ENCODE peak calls at places on chromosome 22, in eight cellular contexts. Q is NCI-H524 treated with DMSO at 0.1 percent for 48 hours; A is neural crest cell; L is iPS-NIHi11; T is PC-3; H is NCI-H1436; C is LoVo; X is activated CD8-positive, alpha-beta T cell treated with anti-CD3 and anti-CD28 coated beads, Interleukin-2, amount 10 ng/mL, durations not matched to agents 7 days and 5 days. Y is an unnamed sample.
A peak's percentile ranks its signal among the peaks of the same experiment; 100 is the strongest.

GRCh38 chr22:43197271-43197941 is 10.5 kb upstream of the TTLL12 start:
- DNase-seq in Q (no peak), A (no peak), L (no peak), T (no peak), H (no peak), C (no peak), X (no peak), Y (peak; percentile 57)

GRCh38 chr22:25013634-25014033 is 61.1 kb downstream of the KIAA1671 start:
- DNase-seq in Q (no peak), A (no peak), L (no peak), T (peak; percentile 68), H (no peak), C (peak; percentile 76), X (no peak), Y (peak; percentile 68)

GRCh38 chr22:46107089-46107664 is 43.1 kb upstream of the PPARA start:
- DNase-seq in Q (peak; percentile 25), A (no peak), L (no peak), T (no peak), H (peak; percentile 20), C (no peak), X (no peak), Y (no peak)

GRCh38 chr22:29155966-29156365 is 49.7 kb upstream of the EMID1 start:
- DNase-seq in Q (no peak), A (no peak), L (no peak), T (no peak), H (no peak), C (no peak), X (no peak), Y (no peak)

GRCh38 chr22:46619830-46620501 is at the start of gene GRAMD4:
- DNase-seq in Q (no peak), A (no peak), L (no peak), T (no peak), H (peak; percentile 20), C (no peak), X (no peak), Y (no peak)

GRCh38 chr22:17436382-17436951 is 67.2 kb downstream of the CECR2 start:
- DNase-seq in Q (no peak), A (no peak), L (no peak), T (no peak), H (no peak), C (no peak), X (no peak), Y (no peak)

GRCh38 chr22:26656896-26657851 is at the start of gene MIAT:
- DNase-seq in Q (no peak), A (peak; percentile 38), L (peak; percentile 74), T (no peak), H (peak; percentile 68), C (no peak), X (peak; percentile 87), Y (peak; percentile 40)

GRCh38 chr22:39574779-39575551 is 4.4 kb downstream of the CACNA1I start:
- DNase-seq in Q (no peak), A (no peak), L (no peak), T (peak; percentile 86), H (no peak), C (peak; percentile 65), X (no peak), Y (peak; percentile 61)

GRCh38 chr22:40485813-40486610 is 115.6 kb downstream of the SGSM3 start:
- DNase-seq in Q (no peak), A (no peak), L (no peak), T (no peak), H (no peak), C (no peak), X (no peak), Y (no peak)

GRCh38 chr22:28329582-28330073 is 350.0 kb downstream of the TTC28 start:
- DNase-seq in Q (no peak), A (no peak), L (no peak), T (no peak), H (no peak), C (no peak), X (no peak), Y (no peak)

GRCh38 chr22:35023692-35024363 is 42.1 kb upstream of the ISX start:
- DNase-seq in Q (peak; percentile 28), A (peak; percentile 92), L (peak; percentile 91), T (peak; percentile 44), H (peak; percentile 36), C (peak; percentile 47), X (peak; percentile 74), Y (peak; percentile 90)

GRCh38 chr22:24091551-24092420 is 80.7 kb downstream of the CABIN1 start:
- DNase-seq in Q (no peak), A (no peak), L (no peak), T (no peak), H (no peak), C (no peak), X (no peak), Y (no peak)

GRCh38 chr22:36510384-36510783 is 3.5 kb upstream of the FOXRED2 start:
- DNase-seq in Q (no peak), A (no peak), L (no peak), T (no peak), H (no peak), C (no peak), X (no peak), Y (no peak)

GRCh38 chr22:24189249-24190158 is 8.2 kb downstream of the SUSD2 start:
- DNase-seq in Q (peak; percentile 12), A (peak; percentile 65), L (peak; percentile 95), T (peak; percentile 69), H (no peak), C (peak; percentile 48), X (peak; percentile 73), Y (peak; percentile 81)

GRCh38 chr22:46971141-46971775 is 208.8 kb downstream of the TBC1D22A start:
- DNase-seq in Q (no peak), A (no peak), L (no peak), T (no peak), H (no peak), C (no peak), X (no peak), Y (no peak)

GRCh38 chr22:39173050-39173706 is 20.7 kb upstream of the CBX7 start:
- DNase-seq in Q (no peak), A (no peak), L (no peak), T (no peak), H (no peak), C (no peak), X (no peak), Y (no peak)

GRCh38 chr22:45218974-45219373 is 21.7 kb downstream of the KIAA0930 start:
- DNase-seq in Q (peak; percentile 56), A (no peak), L (no peak), T (no peak), H (no peak), C (no peak), X (no peak), Y (no peak)

GRCh38 chr22:45341503-45341902 is 31.8 kb downstream of the FAM118A start:
- DNase-seq in Q (no peak), A (no peak), L (no peak), T (no peak), H (no peak), C (no peak), X (peak; percentile 76), Y (no peak)

GRCh38 chr22:20973634-20974286 is 6.7 kb downstream of the AIFM3 start:
- DNase-seq in Q (no peak), A (no peak), L (no peak), T (no peak), H (no peak), C (no peak), X (no peak), Y (no peak)

GRCh38 chr22:37904572-37905533 is 1.2 kb upstream of the MICALL1 start:
- DNase-seq in Q (no peak), A (no peak), L (no peak), T (peak; percentile 89), H (peak; percentile 6), C (peak; percentile 84), X (no peak), Y (peak; percentile 88)

GRCh38 chr22:48672387-48672786 is 1155.3 kb downstream of the BRD1 start:
- DNase-seq in Q (no peak), A (no peak), L (no peak), T (no peak), H (no peak), C (no peak), X (no peak), Y (no peak)

GRCh38 chr22:17777717-17778044 is 3.4 kb upstream of the BID start:
- DNase-seq in Q (no peak), A (no peak), L (no peak), T (no peak), H (no peak), C (no peak), X (no peak), Y (no peak)

GRCh38 chr22:47197735-47198500 is 435.5 kb downstream of the TBC1D22A start:
- DNase-seq in Q (no peak), A (no peak), L (no peak), T (no peak), H (no peak), C (no peak), X (no peak), Y (no peak)

GRCh38 chr22:45640291-45640940 is 31.2 kb upstream of the ATXN10 start:
- DNase-seq in Q (no peak), A (no peak), L (no peak), T (no peak), H (no peak), C (no peak), X (no peak), Y (no peak)

GRCh38 chr22:39631857-39632256 is 61.3 kb downstream of the CACNA1I start:
- DNase-seq in Q (peak; percentile 3), A (no peak), L (no peak), T (no peak), H (no peak), C (no peak), X (no peak), Y (no peak)

GRCh38 chr22:37318255-37319109 is 36.2 kb downstream of the CYTH4 start:
- DNase-seq in Q (no peak), A (no peak), L (no peak), T (peak; percentile 3), H (no peak), C (no peak), X (no peak), Y (no peak)

GRCh38 chr22:27088026-27088425 is 430.6 kb downstream of the MIAT start:
- DNase-seq in Q (no peak), A (no peak), L (no peak), T (no peak), H (no peak), C (no peak), X (no peak), Y (no peak)

GRCh38 chr22:47206819-47207218 is 444.4 kb downstream of the TBC1D22A start:
- DNase-seq in Q (no peak), A (no peak), L (no peak), T (no peak), H (no peak), C (peak; percentile 19), X (no peak), Y (no peak)

GRCh38 chr22:45552580-45553332 is 50.1 kb downstream of the FBLN1 start:
- DNase-seq in Q (no peak), A (no peak), L (peak; percentile 50), T (no peak), H (no peak), C (no peak), X (no peak), Y (peak; percentile 34)

GRCh38 chr22:40819741-40820140 is 595 bp upstream of the SLC25A17 start:
- DNase-seq in Q (peak; percentile 30), A (no peak), L (no peak), T (peak; percentile 23), H (peak; percentile 4), C (peak; percentile 16), X (no peak), Y (no peak)

GRCh38 chr22:50267591-50268390 is 2.4 kb downstream of the MAPK11 start:
- DNase-seq in Q (no peak), A (no peak), L (peak; percentile 88), T (no peak), H (no peak), C (no peak), X (peak; percentile 57), Y (no peak)

GRCh38 chr22:16815073-16815472 is 10.1 kb downstream of the XKR3 start:
- DNase-seq in Q (no peak), A (no peak), L (no peak), T (no peak), H (no peak), C (no peak), X (no peak), Y (no peak)